ENCODE peak calls at places on chromosomes 7 and 10, in five cellular contexts. One of them, this sample, is unnamed.

GRCh38 chr10:30387646-30388243 is 38.7 kb upstream of the MTPAP start:
- DNase-seq in GM06990: no peak
- DNase-seq in type B pancreatic cell: no peak
- DNase-seq in mammary epithelial cell: peak
- DNase-seq in nephron progenitor cell: no peak
- DNase-seq in this sample: no peak

GRCh38 chr10:84837041-84837766 is 508.8 kb downstream of the CCSER2 start:
- DNase-seq in GM06990: no peak
- DNase-seq in type B pancreatic cell: no peak
- DNase-seq in mammary epithelial cell: no peak
- DNase-seq in nephron progenitor cell: no peak
- DNase-seq in this sample: no peak

GRCh38 chr7:19663816-19664531 is 44.9 kb downstream of the POLR1F start:
- DNase-seq in GM06990: no peak
- DNase-seq in type B pancreatic cell: no peak
- DNase-seq in mammary epithelial cell: peak
- DNase-seq in nephron progenitor cell: no peak
- DNase-seq in this sample: no peak

GRCh38 chr7:29748286-29749099 is 57.8 kb upstream of the WIPF3 start:
- DNase-seq in GM06990: no peak
- DNase-seq in type B pancreatic cell: no peak
- DNase-seq in mammary epithelial cell: peak
- DNase-seq in nephron progenitor cell: no peak
- DNase-seq in this sample: no peak

GRCh38 chr10:101066890-101067355 is 5.1 kb downstream of the KAZALD1 start:
- DNase-seq in GM06990: no peak
- DNase-seq in type B pancreatic cell: no peak
- DNase-seq in mammary epithelial cell: no peak
- DNase-seq in nephron progenitor cell: no peak
- DNase-seq in this sample: peak

GRCh38 chr10:2861632-2862210 is 205.6 kb upstream of the PFKP start:
- DNase-seq in GM06990: no peak
- DNase-seq in type B pancreatic cell: no peak
- DNase-seq in mammary epithelial cell: no peak
- DNase-seq in nephron progenitor cell: no peak
- DNase-seq in this sample: no peak

GRCh38 chr10:816958-817357 is 114.5 kb downstream of the LARP4B start:
- DNase-seq in GM06990: no peak
- DNase-seq in type B pancreatic cell: no peak
- DNase-seq in mammary epithelial cell: no peak
- DNase-seq in nephron progenitor cell: no peak
- DNase-seq in this sample: no peak

GRCh38 chr7:47190462-47190861 is 391.4 kb downstream of the TNS3 start:
- DNase-seq in GM06990: no peak
- DNase-seq in type B pancreatic cell: no peak
- DNase-seq in mammary epithelial cell: no peak
- DNase-seq in nephron progenitor cell: no peak
- DNase-seq in this sample: peak

GRCh38 chr10:69757553-69758309 is 44.0 kb upstream of the COL13A1 start:
- DNase-seq in GM06990: no peak
- DNase-seq in type B pancreatic cell: no peak
- DNase-seq in mammary epithelial cell: peak
- DNase-seq in nephron progenitor cell: no peak
- DNase-seq in this sample: peak

GRCh38 chr10:86900955-86901354 is 56.5 kb downstream of the MMRN2 start:
- DNase-seq in GM06990: no peak
- DNase-seq in type B pancreatic cell: no peak
- DNase-seq in mammary epithelial cell: no peak
- DNase-seq in nephron progenitor cell: no peak
- DNase-seq in this sample: no peak

GRCh38 chr10:29426420-29426819 is 137.6 kb downstream of the LYZL1 start:
- DNase-seq in GM06990: no peak
- DNase-seq in type B pancreatic cell: no peak
- DNase-seq in mammary epithelial cell: no peak
- DNase-seq in nephron progenitor cell: no peak
- DNase-seq in this sample: no peak

GRCh38 chr7:122532406-122533269 is 166.3 kb downstream of the RNF133 start:
- DNase-seq in GM06990: no peak
- DNase-seq in type B pancreatic cell: no peak
- DNase-seq in mammary epithelial cell: no peak
- DNase-seq in nephron progenitor cell: no peak
- DNase-seq in this sample: no peak

GRCh38 chr10:71873582-71874182 is 22.6 kb upstream of the PSAP start:
- DNase-seq in GM06990: peak
- DNase-seq in type B pancreatic cell: no peak
- DNase-seq in mammary epithelial cell: no peak
- DNase-seq in nephron progenitor cell: no peak
- DNase-seq in this sample: no peak

GRCh38 chr10:4101918-4102654 is 317.1 kb upstream of the KLF6 start:
- DNase-seq in GM06990: peak
- DNase-seq in type B pancreatic cell: no peak
- DNase-seq in mammary epithelial cell: no peak
- DNase-seq in nephron progenitor cell: no peak
- DNase-seq in this sample: no peak

GRCh38 chr10:131000737-131001136 is 310.8 kb downstream of the TCERG1L start:
- DNase-seq in GM06990: no peak
- DNase-seq in type B pancreatic cell: no peak
- DNase-seq in mammary epithelial cell: no peak
- DNase-seq in nephron progenitor cell: no peak
- DNase-seq in this sample: no peak

GRCh38 chr7:66535414-66536329 is 93.0 kb upstream of the KCTD7 start:
- DNase-seq in GM06990: no peak
- DNase-seq in type B pancreatic cell: no peak
- DNase-seq in mammary epithelial cell: no peak
- DNase-seq in nephron progenitor cell: no peak
- DNase-seq in this sample: no peak

GRCh38 chr10:85600026-85600743 is 766.4 kb downstream of the GRID1 start:
- DNase-seq in GM06990: no peak
- DNase-seq in type B pancreatic cell: no peak
- DNase-seq in mammary epithelial cell: no peak
- DNase-seq in nephron progenitor cell: no peak
- DNase-seq in this sample: no peak

GRCh38 chr7:43721193-43721806 is 8.0 kb downstream of the COA1 start:
- DNase-seq in GM06990: no peak
- DNase-seq in type B pancreatic cell: no peak
- DNase-seq in mammary epithelial cell: no peak
- DNase-seq in nephron progenitor cell: no peak
- DNase-seq in this sample: no peak

GRCh38 chr10:86103391-86104101 is 263.0 kb downstream of the GRID1 start:
- DNase-seq in GM06990: no peak
- DNase-seq in type B pancreatic cell: peak
- DNase-seq in mammary epithelial cell: no peak
- DNase-seq in nephron progenitor cell: no peak
- DNase-seq in this sample: no peak

GRCh38 chr7:150362989-150363769 is 5.4 kb upstream of the REPIN1 start:
- DNase-seq in GM06990: no peak
- DNase-seq in type B pancreatic cell: no peak
- DNase-seq in mammary epithelial cell: no peak
- DNase-seq in nephron progenitor cell: no peak
- DNase-seq in this sample: no peak

GRCh38 chr10:30775779-30776591 is 146.4 kb upstream of the LYZL2 start:
- DNase-seq in GM06990: no peak
- DNase-seq in type B pancreatic cell: no peak
- DNase-seq in mammary epithelial cell: peak
- DNase-seq in nephron progenitor cell: no peak
- DNase-seq in this sample: no peak

GRCh38 chr10:60281331-60281730 is 108.3 kb downstream of the ANK3 start:
- DNase-seq in GM06990: no peak
- DNase-seq in type B pancreatic cell: no peak
- DNase-seq in mammary epithelial cell: peak
- DNase-seq in nephron progenitor cell: no peak
- DNase-seq in this sample: no peak

GRCh38 chr10:123009105-123009805 is 449 bp downstream of the ACADSB start:
- DNase-seq in GM06990: peak
- DNase-seq in type B pancreatic cell: no peak
- DNase-seq in mammary epithelial cell: peak
- DNase-seq in nephron progenitor cell: peak
- DNase-seq in this sample: peak

GRCh38 chr7:66380285-66380888 is 175.3 kb downstream of the TPST1 start:
- DNase-seq in GM06990: no peak
- DNase-seq in type B pancreatic cell: no peak
- DNase-seq in mammary epithelial cell: peak
- DNase-seq in nephron progenitor cell: no peak
- DNase-seq in this sample: no peak

GRCh38 chr7:82566752-82567151 is 123.2 kb upstream of the CACNA2D1 start:
- DNase-seq in GM06990: no peak
- DNase-seq in type B pancreatic cell: no peak
- DNase-seq in mammary epithelial cell: no peak
- DNase-seq in nephron progenitor cell: no peak
- DNase-seq in this sample: no peak

GRCh38 chr7:82567841-82568240 is 124.3 kb upstream of the CACNA2D1 start:
- DNase-seq in GM06990: no peak
- DNase-seq in type B pancreatic cell: no peak
- DNase-seq in mammary epithelial cell: no peak
- DNase-seq in nephron progenitor cell: no peak
- DNase-seq in this sample: no peak

GRCh38 chr7:82567356-82567755 is 123.8 kb upstream of the CACNA2D1 start:
- DNase-seq in GM06990: no peak
- DNase-seq in type B pancreatic cell: no peak
- DNase-seq in mammary epithelial cell: no peak
- DNase-seq in nephron progenitor cell: no peak
- DNase-seq in this sample: no peak

DNA sequence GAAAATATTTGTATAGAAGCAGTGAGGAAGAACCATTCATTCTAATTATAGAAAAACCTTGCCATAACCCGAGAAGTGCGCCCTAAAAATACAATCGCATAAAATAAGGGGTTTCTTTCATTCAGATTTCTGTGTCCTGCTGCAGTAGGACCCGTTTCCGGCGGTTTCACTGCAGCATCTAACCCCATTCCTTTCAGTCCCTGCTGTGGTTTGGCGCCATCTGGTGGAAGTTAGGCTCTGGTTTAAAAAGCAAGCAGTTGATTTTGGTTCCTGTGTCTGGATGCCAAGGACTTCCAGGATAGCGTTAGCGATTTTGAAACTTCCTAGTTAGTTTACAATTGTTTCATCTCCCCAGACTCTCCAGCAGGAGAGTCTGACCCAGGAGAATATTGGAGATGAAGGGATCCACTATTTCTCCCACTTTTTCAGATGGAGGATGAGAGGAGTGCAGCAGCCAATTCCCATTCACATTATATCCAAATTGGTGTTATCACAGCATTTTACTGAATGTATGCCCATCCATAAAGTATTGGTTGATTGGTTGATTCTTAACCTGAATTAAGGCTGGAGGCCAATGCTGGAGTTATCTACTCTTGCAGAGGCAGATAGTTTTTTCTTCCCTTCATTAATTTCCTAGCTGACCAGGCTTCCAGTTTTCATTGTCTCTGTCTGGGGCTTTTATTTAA is 128.8 kb upstream of the CACNA2D1 start:
- DNase-seq in GM06990: no peak
- DNase-seq in type B pancreatic cell: peak
- DNase-seq in mammary epithelial cell: peak
- DNase-seq in nephron progenitor cell: peak
- DNase-seq in this sample: peak
- TF ChIP-seq CTCF in GM06990: peak
- TF ChIP-seq CTCF in type B pancreatic cell: peak
- TF ChIP-seq CTCF in mammary epithelial cell: peak
- TF ChIP-seq CTCF in nephron progenitor cell: peak
- TF ChIP-seq CTCF in this sample: peak

DNA sequence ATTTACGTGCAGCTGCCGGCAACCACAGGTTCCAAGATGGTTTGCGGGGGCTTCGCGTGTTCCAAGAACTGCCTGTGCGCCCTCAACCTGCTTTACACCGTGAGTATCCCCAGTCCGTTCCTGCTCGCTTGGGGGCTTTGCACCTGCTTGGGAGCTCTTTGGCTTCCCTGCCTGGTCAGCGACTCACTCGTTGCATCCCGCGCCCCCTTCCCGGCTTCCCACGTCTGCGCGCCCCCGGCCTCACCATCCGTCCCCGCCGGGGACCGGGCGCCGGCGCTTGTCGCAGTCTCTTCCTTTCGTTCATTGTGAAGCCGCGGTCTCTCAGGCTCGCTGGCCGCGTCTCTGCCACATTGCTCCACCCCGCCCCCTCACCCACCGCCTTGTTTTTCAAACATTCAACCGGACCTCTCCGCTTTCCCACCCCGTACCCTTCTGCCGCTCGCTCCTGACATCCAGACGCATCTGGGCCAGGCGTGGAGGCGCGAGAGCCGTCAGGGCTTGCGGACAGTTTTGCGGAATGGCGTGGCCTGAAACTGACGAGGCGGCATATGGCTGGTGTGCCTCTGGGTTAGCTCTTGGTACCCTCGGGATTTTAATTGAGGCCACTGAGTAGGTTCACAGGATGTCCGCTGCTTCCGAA is 497 bp downstream of the TSPAN13 start:
- DNase-seq in GM06990: peak
- DNase-seq in type B pancreatic cell: peak
- DNase-seq in mammary epithelial cell: peak
- DNase-seq in nephron progenitor cell: peak
- DNase-seq in this sample: peak
- TF ChIP-seq CTCF in GM06990: no peak
- TF ChIP-seq CTCF in type B pancreatic cell: no peak
- TF ChIP-seq CTCF in mammary epithelial cell: no peak
- TF ChIP-seq CTCF in nephron progenitor cell: no peak
- TF ChIP-seq CTCF in this sample: no peak

GRCh38 chr10:81724431-81724830 is 150.6 kb upstream of the NRG3 start:
- DNase-seq in GM06990: no peak
- DNase-seq in type B pancreatic cell: no peak
- DNase-seq in mammary epithelial cell: no peak
- DNase-seq in nephron progenitor cell: no peak
- DNase-seq in this sample: no peak

GRCh38 chr10:81725851-81726250 is 149.1 kb upstream of the NRG3 start:
- DNase-seq in GM06990: no peak
- DNase-seq in type B pancreatic cell: no peak
- DNase-seq in mammary epithelial cell: no peak
- DNase-seq in nephron progenitor cell: no peak
- DNase-seq in this sample: no peak

DNA sequence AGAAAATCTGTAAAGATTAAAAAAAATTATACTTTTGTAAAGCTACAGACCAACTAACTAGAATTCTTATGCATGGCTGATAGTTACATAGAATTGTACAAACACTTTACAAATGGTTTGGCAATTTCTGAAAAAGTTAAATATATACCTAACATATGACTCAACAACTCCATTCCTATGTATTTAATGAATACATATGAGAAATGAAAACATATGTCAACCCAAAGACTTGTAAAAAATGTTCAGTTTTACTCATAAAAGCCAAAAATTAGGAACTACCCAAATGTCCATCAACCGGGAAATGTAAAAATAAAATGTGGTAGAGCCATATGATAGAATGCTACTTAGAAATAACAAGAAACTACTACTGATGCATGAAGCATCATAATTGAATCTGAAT is 152.6 kb upstream of the NRG3 start:
- DNase-seq in GM06990: no peak
- DNase-seq in type B pancreatic cell: no peak
- DNase-seq in mammary epithelial cell: no peak
- DNase-seq in nephron progenitor cell: no peak
- DNase-seq in this sample: no peak
- TF ChIP-seq CTCF in GM06990: no peak
- TF ChIP-seq CTCF in type B pancreatic cell: no peak
- TF ChIP-seq CTCF in mammary epithelial cell: no peak
- TF ChIP-seq CTCF in nephron progenitor cell: no peak
- TF ChIP-seq CTCF in this sample: no peak

DNA sequence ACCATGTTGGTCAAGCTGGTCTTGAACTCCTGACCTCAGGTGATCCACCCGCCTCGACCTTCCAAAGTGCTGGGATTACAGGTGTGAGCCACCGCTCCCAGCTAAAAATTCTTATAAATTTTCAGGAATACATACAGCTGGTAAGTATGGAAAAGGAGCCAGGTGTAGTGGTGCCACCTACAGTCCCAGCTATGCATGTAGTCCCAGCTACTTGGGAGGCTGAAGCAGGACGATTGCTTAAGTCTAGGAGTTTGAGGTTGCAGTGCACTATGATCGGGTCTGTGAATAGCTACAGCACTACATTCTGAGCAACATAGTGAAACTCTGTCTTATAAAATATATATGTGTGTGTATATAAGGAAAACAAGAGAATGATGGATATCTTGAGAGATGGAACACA is 19.0 kb downstream of the LDB1 start:
- DNase-seq in GM06990: no peak
- DNase-seq in type B pancreatic cell: no peak
- DNase-seq in mammary epithelial cell: no peak
- DNase-seq in nephron progenitor cell: no peak
- DNase-seq in this sample: no peak
- TF ChIP-seq CTCF in GM06990: peak
- TF ChIP-seq CTCF in type B pancreatic cell: no peak
- TF ChIP-seq CTCF in mammary epithelial cell: peak
- TF ChIP-seq CTCF in nephron progenitor cell: no peak
- TF ChIP-seq CTCF in this sample: no peak